ENCODE peak calls at places on chromosomes 1 and 21, in seven cellular contexts. Z is testis, V is ovary, Y is sigmoid colon, G is astrocyte, B is right cardiac atrium, L is colonic mucosa. R is an unnamed sample.

GRCh38 chr1:116537439-116537838 is 33.4 kb downstream of the CD58 start:
- DNase-seq in Z (no peak), V (no peak), Y (no peak), G (peak), B (no peak), L (no peak), R (peak)

GRCh38 chr21:37863842-37864241 is 52.4 kb downstream of the KCNJ6 start:
- DNase-seq in Z (no peak), V (no peak), Y (no peak), G (peak), B (no peak), L (no peak), R (no peak)

GRCh38 chr21:46108827-46109226 is 10.9 kb downstream of the COL6A2 start:
- DNase-seq in Z (no peak), V (no peak), Y (peak), G (no peak), B (peak), L (no peak), R (no peak)

GRCh38 chr1:67883069-67883468 is 49.8 kb upstream of the GNG12 start:
- DNase-seq in Z (no peak), V (no peak), Y (no peak), G (peak), B (no peak), L (no peak), R (no peak)

GRCh38 chr1:246682231-246682895 is 41.8 kb upstream of the SCCPDH start:
- DNase-seq in Z (no peak), V (no peak), Y (no peak), G (no peak), B (peak), L (no peak), R (no peak)

GRCh38 chr21:20790113-20790512 is 208.1 kb upstream of the NCAM2 start:
- DNase-seq in Z (no peak), V (no peak), Y (no peak), G (no peak), B (no peak), L (no peak), R (no peak)

GRCh38 chr1:10910490-10911273 is 101.8 kb upstream of the TARDBP start:
- DNase-seq in Z (no peak), V (no peak), Y (no peak), G (no peak), B (no peak), L (no peak), R (no peak)

GRCh38 chr21:15060776-15061175 is 4.0 kb downstream of the NRIP1 start:
- DNase-seq in Z (no peak), V (no peak), Y (no peak), G (peak), B (no peak), L (no peak), R (no peak)

GRCh38 chr1:181486098-181486420 is 2.7 kb downstream of the CACNA1E start:
- DNase-seq in Z (no peak), V (no peak), Y (no peak), G (no peak), B (no peak), L (no peak), R (no peak)

GRCh38 chr1:38489844-38490270 is 369.7 kb downstream of the RRAGC start:
- DNase-seq in Z (peak), V (no peak), Y (no peak), G (no peak), B (peak), L (peak), R (peak)

GRCh38 chr1:16210581-16210980 is 1.9 kb downstream of the ARHGEF19 start:
- DNase-seq in Z (no peak), V (no peak), Y (no peak), G (no peak), B (no peak), L (no peak), R (no peak)

GRCh38 chr1:46301406-46302090 is 1.9 kb downstream of the LRRC41 start:
- DNase-seq in Z (peak), V (peak), Y (peak), G (peak), B (peak), L (peak), R (peak)

GRCh38 chr1:48730164-48730864 is 46.4 kb downstream of the BEND5 start:
- DNase-seq in Z (no peak), V (no peak), Y (no peak), G (no peak), B (no peak), L (no peak), R (no peak)

GRCh38 chr1:231385118-231385748 is 36.9 kb downstream of the EGLN1 start:
- DNase-seq in Z (no peak), V (no peak), Y (no peak), G (peak), B (no peak), L (no peak), R (no peak)

GRCh38 chr1:218692808-218693207 is 347.7 kb downstream of the TGFB2 start:
- DNase-seq in Z (no peak), V (no peak), Y (no peak), G (no peak), B (no peak), L (no peak), R (no peak)

GRCh38 chr1:226939439-226940028 is 560 bp upstream of the COQ8A start:
- DNase-seq in Z (peak), V (peak), Y (peak), G (peak), B (peak), L (peak), R (peak)

GRCh38 chr1:6205849-6206845 is at the start of gene RNF207:
- DNase-seq in Z (peak), V (no peak), Y (peak), G (peak), B (peak), L (peak), R (peak)

GRCh38 chr1:17874231-17874630 is 119.1 kb downstream of the ACTL8 start:
- DNase-seq in Z (no peak), V (no peak), Y (no peak), G (peak), B (no peak), L (no peak), R (no peak)

GRCh38 chr1:150165622-150166612 is 16.2 kb downstream of the PLEKHO1 start:
- DNase-seq in Z (peak), V (peak), Y (no peak), G (no peak), B (peak), L (peak), R (peak)

GRCh38 chr1:240747907-240748306 is 136.0 kb upstream of the GREM2 start:
- DNase-seq in Z (no peak), V (no peak), Y (no peak), G (no peak), B (no peak), L (no peak), R (no peak)

GRCh38 chr1:240737761-240738265 is 125.9 kb upstream of the GREM2 start:
- DNase-seq in Z (no peak), V (no peak), Y (no peak), G (peak), B (no peak), L (no peak), R (no peak)

GRCh38 chr1:240739139-240739538 is 127.2 kb upstream of the GREM2 start:
- DNase-seq in Z (no peak), V (no peak), Y (no peak), G (peak), B (no peak), L (no peak), R (no peak)

GRCh38 chr1:240739754-240740153 is 127.8 kb upstream of the GREM2 start:
- DNase-seq in Z (no peak), V (no peak), Y (no peak), G (peak), B (no peak), L (no peak), R (no peak)

DNA sequence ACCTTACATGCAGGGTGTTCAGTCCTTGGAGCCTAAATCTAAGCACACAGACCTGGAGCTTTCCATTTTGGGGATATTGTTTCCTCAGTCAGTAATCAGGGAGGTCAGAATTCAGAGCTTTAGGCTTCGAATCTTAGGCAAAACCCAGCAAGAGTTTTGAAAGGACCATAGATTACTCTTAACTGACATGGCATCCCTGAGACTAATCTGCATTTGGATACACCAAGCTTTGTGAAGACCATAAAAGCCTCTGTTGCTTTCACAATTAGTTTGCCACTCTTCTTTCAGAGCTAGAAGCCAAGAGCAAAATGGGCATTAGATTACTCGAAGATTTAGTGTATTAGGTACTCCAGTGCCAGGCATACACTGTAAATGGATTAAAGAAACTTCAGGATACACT is 131.7 kb upstream of the GREM2 start:
- DNase-seq in Z (no peak), V (no peak), Y (no peak), G (no peak), B (no peak), L (no peak), R (no peak)
- H3K27ac ChIP-seq in Z (no peak), V (no peak), Y (no peak), G (no peak), B (no peak), L (no peak), R (no peak)

GRCh38 chr1:230125633-230126528 is 58.8 kb downstream of the GALNT2 start:
- DNase-seq in Z (no peak), V (no peak), Y (no peak), G (peak), B (peak), L (no peak), R (no peak)

GRCh38 chr1:230126529-230127104 is 59.6 kb downstream of the GALNT2 start:
- DNase-seq in Z (no peak), V (no peak), Y (no peak), G (no peak), B (no peak), L (no peak), R (no peak)

GRCh38 chr1:230128569-230129269 is 61.7 kb downstream of the GALNT2 start:
- DNase-seq in Z (no peak), V (no peak), Y (no peak), G (no peak), B (peak), L (no peak), R (no peak)

GRCh38 chr1:230129341-230129740 is 62.3 kb downstream of the GALNT2 start:
- DNase-seq in Z (no peak), V (no peak), Y (no peak), G (no peak), B (peak), L (no peak), R (no peak)

GRCh38 chr1:230127105-230128054 is 60.3 kb downstream of the GALNT2 start:
- DNase-seq in Z (no peak), V (no peak), Y (no peak), G (no peak), B (no peak), L (no peak), R (no peak)
- H3K4me3 ChIP-seq in Z (no peak), V (no peak), Y (no peak), G (no peak), B (no peak), L (no peak), R (no peak)

DNA sequence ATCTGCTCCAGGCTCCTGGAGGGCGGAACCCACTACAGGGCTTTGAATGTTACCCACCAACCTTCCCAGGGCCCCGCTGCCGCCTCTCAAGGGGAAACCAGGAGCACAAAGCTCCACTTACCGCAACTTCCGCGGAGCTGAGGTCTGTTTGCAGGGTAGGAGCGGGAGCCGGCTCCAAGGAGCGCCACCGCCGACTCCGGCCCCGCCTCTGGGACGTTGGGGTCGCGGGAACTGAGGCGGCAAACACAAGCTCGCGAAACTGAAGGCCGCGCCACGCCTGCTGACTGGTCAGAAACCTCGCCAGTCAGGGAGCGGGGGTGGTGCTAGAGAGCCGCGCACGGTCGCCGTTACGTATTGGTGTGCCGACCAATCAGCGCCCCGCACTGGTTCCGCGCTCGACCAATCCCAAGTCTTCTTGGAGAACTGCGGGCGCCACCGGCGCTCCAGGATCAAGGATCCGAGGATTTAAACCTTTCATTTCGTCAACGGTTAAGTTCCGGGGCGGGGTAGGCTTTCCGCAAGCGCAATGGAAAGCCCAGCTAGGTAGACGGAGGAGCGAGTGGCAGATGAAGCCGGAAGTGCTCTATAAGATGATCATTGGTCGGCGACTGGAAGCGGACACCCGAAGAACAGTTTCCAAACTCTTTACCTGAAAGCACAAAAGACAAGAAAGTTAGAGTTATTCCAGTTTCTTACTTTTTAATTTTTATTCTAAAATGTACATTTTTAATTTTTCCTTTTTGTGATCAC is at the start of gene STIL:
- DNase-seq in Z (peak), V (peak), Y (peak), G (peak), B (peak), L (peak), R (peak)
- H3K27ac ChIP-seq in Z (peak), V (no peak), Y (peak), G (peak), B (peak), L (peak), R (peak)

DNA sequence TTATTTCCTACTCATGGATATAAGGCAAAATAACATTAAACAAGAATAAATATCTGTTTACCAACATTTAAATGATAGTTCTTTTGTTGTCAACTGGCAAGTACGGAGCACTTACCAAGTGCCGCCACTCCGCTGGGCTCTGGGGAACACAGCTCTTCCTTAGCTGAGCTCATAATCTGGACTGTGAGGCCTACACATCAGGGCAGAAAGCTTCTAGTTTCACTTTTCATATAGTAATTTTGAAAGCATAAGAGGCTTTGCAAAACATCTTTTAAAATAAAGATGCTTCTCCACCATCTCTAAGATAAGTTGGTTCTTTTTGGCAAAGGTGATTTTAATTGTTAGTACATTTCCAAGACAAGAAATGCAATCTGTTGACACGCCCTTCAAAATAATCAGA is 239.6 kb upstream of the C1orf105 start:
- DNase-seq in Z (peak), V (peak), Y (peak), G (peak), B (peak), L (peak), R (peak)
- H3K4me3 ChIP-seq in Z (no peak), V (peak), Y (peak), G (peak), B (peak), L (no peak), R (no peak)

DNA sequence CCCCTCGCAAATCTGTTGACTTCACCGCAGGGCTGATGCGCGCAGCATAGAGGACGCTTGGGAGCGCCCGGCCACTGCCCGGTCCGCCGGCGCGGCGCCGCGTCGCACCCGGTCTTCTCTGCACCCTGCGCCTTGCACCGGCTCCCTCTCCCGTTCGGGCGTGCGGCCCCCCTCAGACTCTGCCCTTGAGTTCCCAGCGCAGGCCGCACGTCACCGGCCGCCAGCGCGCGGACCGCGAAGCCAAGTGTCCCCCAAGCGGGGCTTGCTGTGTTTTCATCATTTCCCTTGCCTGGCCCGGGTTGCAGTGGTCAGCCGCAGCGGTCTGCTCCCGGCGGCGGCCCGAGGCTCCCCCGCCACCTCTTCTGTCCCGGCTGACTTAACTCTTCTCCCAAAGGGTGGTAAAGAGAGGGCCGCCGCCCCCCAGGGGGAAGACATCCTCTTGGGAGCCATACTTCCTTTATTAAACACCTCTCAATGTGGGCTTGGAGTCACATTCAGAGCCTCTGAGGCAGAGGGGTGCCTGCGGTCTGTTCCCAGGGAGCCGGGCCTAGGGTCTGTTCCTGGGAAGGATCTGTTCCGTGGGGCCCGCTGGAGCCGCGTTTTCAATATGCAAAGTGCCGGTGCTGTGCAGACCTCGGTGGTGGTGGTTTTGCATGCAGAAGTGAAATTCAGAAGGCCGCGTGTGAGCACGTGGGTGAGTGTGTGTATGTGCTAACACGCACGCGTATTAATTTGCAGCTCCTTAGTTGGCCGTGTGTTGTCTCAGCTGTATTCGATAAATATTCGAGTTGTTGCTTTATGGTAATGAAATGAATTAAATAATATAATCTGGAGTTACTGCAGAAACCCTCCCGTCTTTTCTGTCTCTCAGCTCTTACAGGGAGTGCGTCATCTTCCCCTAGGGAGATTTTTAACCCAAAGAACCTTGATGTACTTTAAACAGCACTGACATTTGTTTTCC is 17.6 kb downstream of the PBX1 start:
- DNase-seq in Z (peak), V (peak), Y (peak), G (no peak), B (peak), L (no peak), R (peak)
- H3K27ac ChIP-seq in Z (peak), V (peak), Y (peak), G (peak), B (peak), L (peak), R (no peak)

GRCh38 chr1:43854473-43854872 is 79.1 kb upstream of the ARTN start:
- DNase-seq in Z (no peak), V (no peak), Y (no peak), G (no peak), B (no peak), L (no peak), R (no peak)
- H3K4me3 ChIP-seq in Z (no peak), V (no peak), Y (no peak), G (no peak), B (no peak), L (no peak), R (no peak)

GRCh38 chr1:99650773-99651437 is 5.0 kb downstream of the PALMD start:
- DNase-seq in Z (no peak), V (no peak), Y (no peak), G (peak), B (no peak), L (no peak), R (no peak)
- H3K27ac ChIP-seq in Z (peak), V (no peak), Y (peak), G (no peak), B (peak), L (no peak), R (no peak)

DNA sequence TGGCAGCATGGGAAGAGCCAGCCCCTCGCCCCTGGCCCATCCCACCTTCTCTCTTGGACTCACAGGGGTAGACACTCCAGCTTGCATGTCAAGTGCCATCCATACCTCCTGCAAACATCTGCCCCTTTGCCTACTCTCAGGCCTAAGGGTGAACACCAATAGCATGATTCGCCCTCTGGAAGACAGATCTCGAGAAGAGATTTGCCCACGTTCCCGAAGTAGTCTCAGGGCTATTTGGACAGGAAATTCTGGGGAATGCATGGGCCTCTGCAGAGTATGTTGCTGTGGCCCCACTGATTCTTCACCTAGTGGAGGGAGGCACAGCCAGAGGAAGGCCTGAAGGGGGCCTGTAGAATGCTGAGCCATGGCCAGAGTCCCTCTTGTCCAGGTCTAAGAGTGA is 29.8 kb upstream of the DNASE2B start:
- DNase-seq in Z (no peak), V (no peak), Y (no peak), G (no peak), B (no peak), L (no peak), R (no peak)
- H3K4me3 ChIP-seq in Z (no peak), V (no peak), Y (no peak), G (no peak), B (no peak), L (no peak), R (no peak)

DNA sequence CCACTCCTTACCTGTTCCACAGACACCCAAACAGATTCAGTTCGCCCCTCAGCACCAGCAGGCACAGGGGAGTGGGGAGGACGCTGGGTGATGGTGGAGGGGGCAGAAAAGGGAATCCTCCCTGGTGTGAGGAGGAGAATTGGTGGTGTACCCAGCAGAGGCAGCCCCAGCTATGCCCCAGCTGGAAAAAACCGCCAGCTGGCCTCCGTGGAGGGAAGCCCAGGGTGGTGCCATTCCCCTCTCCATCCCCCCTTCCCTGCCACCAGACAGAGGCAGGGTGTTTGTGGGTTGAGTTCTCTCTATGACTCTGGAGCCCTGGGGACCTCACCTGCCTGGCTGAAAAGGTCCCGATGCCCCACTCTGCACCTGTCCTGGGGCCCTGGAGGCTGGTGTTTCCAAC is 27.9 kb downstream of the OPTC start:
- DNase-seq in Z (no peak), V (no peak), Y (no peak), G (no peak), B (no peak), L (no peak), R (no peak)
- H3K27ac ChIP-seq in Z (no peak), V (no peak), Y (no peak), G (no peak), B (no peak), L (no peak), R (no peak)